ENCODE peak calls at places on chromosomes 1 and 21, in five cellular contexts. A is left lung; J is effector memory CD8-positive, alpha-beta T cell; X is CD4-positive, alpha-beta T cell; E is cardiac fibroblast. S is an unnamed sample.

GRCh38 chr1:185795181-185795580 is 61.0 kb downstream of the HMCN1 start:
- DNase-seq in J (no peak), X (no peak), A (no peak), E (peak; percentile 88), S (no peak)

GRCh38 chr21:37658994-37659458 is 257.2 kb downstream of the KCNJ6 start:
- DNase-seq in J (no peak), E (peak; percentile 95), A (no peak), X (no peak), S (no peak)

GRCh38 chr1:107972781-107973180 is 7.8 kb upstream of the VAV3 start:
- DNase-seq in J (no peak), E (no peak), X (no peak), A (no peak), S (no peak)

GRCh38 chr1:153619171-153619570 is 3.0 kb upstream of the S100A14 start:
- DNase-seq in E (no peak), J (no peak), A (no peak), X (no peak), S (no peak)

GRCh38 chr1:109478806-109479205 is 4.9 kb upstream of the ATXN7L2 start:
- DNase-seq in X (peak; percentile 49), E (no peak), A (no peak), J (no peak), S (no peak)

GRCh38 chr1:183461350-183461749 is 10.9 kb upstream of the SMG7 start:
- DNase-seq in X (no peak), A (no peak), E (peak; percentile 67), J (no peak), S (no peak)

GRCh38 chr1:44368471-44369151 is 13.6 kb upstream of the ERI3 start:
- DNase-seq in E (peak; percentile 14), X (no peak), A (no peak), J (no peak), S (no peak)

GRCh38 chr1:220748091-220748934 is at the start of gene MTARC2:
- DNase-seq in J (no peak), A (peak; percentile 91), X (no peak), E (peak; percentile 71), S (no peak)

GRCh38 chr1:231985624-231986023 is 359.0 kb downstream of the DISC1 start:
- DNase-seq in E (no peak), J (no peak), A (no peak), X (no peak), S (no peak)

GRCh38 chr1:214709241-214709640 is 106.2 kb downstream of the CENPF start:
- DNase-seq in E (no peak), A (no peak), X (no peak), J (no peak), S (no peak)

GRCh38 chr1:101967871-101968270 is 28.9 kb downstream of the OLFM3 start:
- DNase-seq in E (no peak), J (no peak), X (no peak), A (no peak), S (no peak)

GRCh38 chr1:39509360-39510009 is 18.0 kb downstream of the BMP8A start:
- DNase-seq in X (no peak), J (no peak), A (no peak), E (peak; percentile 71), S (no peak)

GRCh38 chr1:61053281-61053711 is 29.1 kb upstream of the NFIA start:
- DNase-seq in E (peak; percentile 12), X (no peak), A (no peak), J (no peak), S (no peak)

GRCh38 chr1:63868220-63868897 is 94.5 kb downstream of the ROR1 start:
- DNase-seq in E (peak; percentile 45), J (no peak), A (no peak), X (no peak), S (no peak)

GRCh38 chr1:201038537-201038936 is 15.0 kb upstream of the KIF21B start:
- DNase-seq in X (no peak), J (no peak), E (no peak), A (no peak), S (no peak)

GRCh38 chr1:91885331-91885715 is 628 bp downstream of the TGFBR3 start:
- DNase-seq in E (no peak), A (peak; percentile 82), J (peak; percentile 25), X (peak; percentile 38), S (no peak)

GRCh38 chr1:204777591-204777990 is 92.1 kb upstream of the LRRN2 start:
- DNase-seq in J (no peak), X (no peak), E (no peak), A (no peak), S (no peak)

GRCh38 chr1:203690730-203691129 is 64.1 kb downstream of the ATP2B4 start:
- DNase-seq in X (no peak), A (no peak), J (no peak), E (no peak), S (no peak)

GRCh38 chr1:178037510-178038253 is 56.2 kb upstream of the RASAL2 start:
- DNase-seq in A (peak; percentile 96), E (peak; percentile 77), X (no peak), J (no peak), S (no peak)

GRCh38 chr21:45016491-45017375 is 57.6 kb upstream of the ADARB1 start:
- DNase-seq in X (no peak), A (peak; percentile 45), J (no peak), E (no peak), S (no peak)

GRCh38 chr1:215166886-215167285 is 84.3 kb downstream of the KCNK2 start:
- DNase-seq in J (no peak), X (no peak), E (peak; percentile 65), A (no peak), S (no peak)

GRCh38 chr1:201795066-201795465 is 33.9 kb upstream of the IPO9 start:
- DNase-seq in J (no peak), X (no peak), A (no peak), E (peak; percentile 50), S (no peak)

GRCh38 chr1:41340655-41341364 is 20.4 kb upstream of the FOXO6 start:
- DNase-seq in J (no peak), A (no peak), E (no peak), X (no peak), S (no peak)

GRCh38 chr1:59709333-59709732 is 105.4 kb upstream of the HOOK1 start:
- DNase-seq in A (no peak), J (no peak), E (no peak), X (no peak), S (no peak)

GRCh38 chr1:17297991-17298390 is 10.0 kb upstream of the PADI4 start:
- DNase-seq in J (no peak), A (no peak), X (no peak), E (no peak), S (no peak)

GRCh38 chr1:108012553-108012952 is 47.6 kb upstream of the VAV3 start:
- DNase-seq in E (no peak), A (no peak), J (no peak), X (no peak), S (no peak)

GRCh38 chr1:65021792-65022191 is 55.4 kb upstream of the JAK1 start:
- DNase-seq in J (no peak), X (no peak), E (no peak), A (no peak), S (no peak)

GRCh38 chr1:222043444-222044292 is 301.8 kb upstream of the DUSP10 start:
- DNase-seq in X (no peak), E (peak; percentile 98), A (no peak), J (no peak), S (no peak)

GRCh38 chr21:27674037-27674436 is 707.1 kb upstream of the ADAMTS5 start:
- DNase-seq in E (peak; percentile 92), X (no peak), J (no peak), A (no peak), S (no peak)

GRCh38 chr21:45289655-45290515 is 2.2 kb upstream of the POFUT2 start:
- DNase-seq in X (no peak), E (peak; percentile 39), A (no peak), J (no peak), S (peak; percentile 22)

GRCh38 chr1:50704126-50704525 is 255.9 kb downstream of the FAF1 start:
- DNase-seq in J (no peak), E (peak; percentile 59), X (no peak), A (no peak), S (no peak)

GRCh38 chr1:229420765-229421164 is 13.1 kb downstream of the ACTA1 start:
- DNase-seq in J (no peak), A (no peak), E (no peak), X (no peak), S (no peak)

GRCh38 chr1:198833706-198834497 is 195.1 kb downstream of the PTPRC start:
- DNase-seq in A (no peak), J (no peak), E (no peak), X (no peak), S (no peak)

GRCh38 chr1:202501281-202501680 is 152.8 kb downstream of the PPP1R12B start:
- DNase-seq in E (peak; percentile 65), J (no peak), A (no peak), X (no peak), S (no peak)

GRCh38 chr1:238438296-238439275 is 547.9 kb upstream of the ZP4 start:
- DNase-seq in X (no peak), J (no peak), A (no peak), E (no peak), S (no peak)

GRCh38 chr1:184919892-184920291 is 54.4 kb downstream of the NIBAN1 start:
- DNase-seq in J (no peak), A (no peak), E (no peak), X (no peak), S (no peak)

GRCh38 chr1:36464605-36465393 is 615 bp upstream of the MRPS15 start:
- DNase-seq in J (no peak), X (no peak), E (no peak), A (no peak), S (no peak)

S was measured in RWPE2.